ENCODE peak calls at places on chromosomes 2 and 18, in eight cellular contexts. One of them, this sample, is unnamed.

GRCh38 chr2:196219686-196220085 is 48.3 kb upstream of the STK17B start:
- DNase-seq in thoracic aorta: no peak
- DNase-seq in AG09309: no peak
- DNase-seq in right lobe of liver: no peak
- DNase-seq in DND-41: no peak
- DNase-seq in astrocyte: no peak
- DNase-seq in A549: no peak
- DNase-seq in PC-9: no peak
- DNase-seq in this sample: no peak

GRCh38 chr2:9261231-9261883 is 54.7 kb downstream of the ASAP2 start:
- DNase-seq in AG09309: no peak
- DNase-seq in thoracic aorta: no peak
- DNase-seq in DND-41: no peak
- DNase-seq in PC-9: no peak
- DNase-seq in A549: no peak
- DNase-seq in right lobe of liver: no peak
- DNase-seq in astrocyte: no peak
- DNase-seq in this sample: no peak

GRCh38 chr2:65057391-65058052 is 1.3 kb downstream of the CEP68 start:
- DNase-seq in AG09309: no peak
- DNase-seq in PC-9: peak
- DNase-seq in DND-41: peak
- DNase-seq in A549: no peak
- DNase-seq in astrocyte: peak
- DNase-seq in thoracic aorta: no peak
- DNase-seq in right lobe of liver: no peak
- DNase-seq in this sample: peak

GRCh38 chr2:227464851-227465250 is 7.1 kb upstream of the AGFG1 start:
- DNase-seq in AG09309: no peak
- DNase-seq in thoracic aorta: no peak
- DNase-seq in right lobe of liver: no peak
- DNase-seq in PC-9: no peak
- DNase-seq in A549: no peak
- DNase-seq in DND-41: no peak
- DNase-seq in astrocyte: no peak
- DNase-seq in this sample: no peak

GRCh38 chr2:98769784-98770183 is 38.9 kb upstream of the MGAT4A start:
- DNase-seq in DND-41: peak
- DNase-seq in right lobe of liver: no peak
- DNase-seq in AG09309: no peak
- DNase-seq in A549: no peak
- DNase-seq in thoracic aorta: no peak
- DNase-seq in astrocyte: no peak
- DNase-seq in PC-9: no peak
- DNase-seq in this sample: no peak

GRCh38 chr2:120991401-120991800 is 255.7 kb downstream of the GLI2 start:
- DNase-seq in astrocyte: no peak
- DNase-seq in AG09309: no peak
- DNase-seq in A549: no peak
- DNase-seq in thoracic aorta: no peak
- DNase-seq in PC-9: no peak
- DNase-seq in DND-41: no peak
- DNase-seq in right lobe of liver: no peak
- DNase-seq in this sample: no peak

GRCh38 chr2:85956647-85957039 is 67.9 kb upstream of the ST3GAL5 start:
- DNase-seq in thoracic aorta: no peak
- DNase-seq in astrocyte: no peak
- DNase-seq in PC-9: no peak
- DNase-seq in right lobe of liver: no peak
- DNase-seq in A549: no peak
- DNase-seq in DND-41: no peak
- DNase-seq in AG09309: no peak
- DNase-seq in this sample: no peak

GRCh38 chr2:27527182-27527581 is 30.5 kb downstream of the GCKR start:
- DNase-seq in thoracic aorta: no peak
- DNase-seq in AG09309: no peak
- DNase-seq in right lobe of liver: no peak
- DNase-seq in DND-41: no peak
- DNase-seq in astrocyte: peak
- DNase-seq in PC-9: peak
- DNase-seq in A549: no peak
- DNase-seq in this sample: no peak

GRCh38 chr2:55422876-55423275 is 3.2 kb upstream of the CCDC88A start:
- DNase-seq in astrocyte: no peak
- DNase-seq in DND-41: no peak
- DNase-seq in A549: no peak
- DNase-seq in right lobe of liver: no peak
- DNase-seq in thoracic aorta: no peak
- DNase-seq in AG09309: no peak
- DNase-seq in PC-9: no peak
- DNase-seq in this sample: no peak

GRCh38 chr2:173684896-173685485 is 280.2 kb downstream of the SP3 start:
- DNase-seq in thoracic aorta: no peak
- DNase-seq in AG09309: no peak
- DNase-seq in A549: no peak
- DNase-seq in right lobe of liver: no peak
- DNase-seq in PC-9: no peak
- DNase-seq in astrocyte: no peak
- DNase-seq in DND-41: no peak
- DNase-seq in this sample: no peak

GRCh38 chr18:77608807-77609206 is 359.2 kb downstream of the GALR1 start:
- DNase-seq in A549: no peak
- DNase-seq in DND-41: no peak
- DNase-seq in PC-9: no peak
- DNase-seq in astrocyte: no peak
- DNase-seq in thoracic aorta: no peak
- DNase-seq in right lobe of liver: no peak
- DNase-seq in AG09309: no peak
- DNase-seq in this sample: no peak

GRCh38 chr2:224222320-224222719 is 179.6 kb downstream of the FAM124B start:
- DNase-seq in A549: no peak
- DNase-seq in DND-41: no peak
- DNase-seq in astrocyte: no peak
- DNase-seq in PC-9: no peak
- DNase-seq in AG09309: no peak
- DNase-seq in right lobe of liver: no peak
- DNase-seq in thoracic aorta: no peak
- DNase-seq in this sample: no peak

GRCh38 chr2:181468313-181468712 is 11.1 kb downstream of the ITGA4 start:
- DNase-seq in PC-9: no peak
- DNase-seq in right lobe of liver: no peak
- DNase-seq in AG09309: no peak
- DNase-seq in astrocyte: no peak
- DNase-seq in thoracic aorta: no peak
- DNase-seq in A549: no peak
- DNase-seq in DND-41: no peak
- DNase-seq in this sample: no peak

GRCh38 chr2:168120730-168121129 is 126.7 kb downstream of the STK39 start:
- DNase-seq in DND-41: no peak
- DNase-seq in AG09309: no peak
- DNase-seq in right lobe of liver: no peak
- DNase-seq in thoracic aorta: no peak
- DNase-seq in A549: no peak
- DNase-seq in PC-9: no peak
- DNase-seq in astrocyte: no peak
- DNase-seq in this sample: no peak

GRCh38 chr18:62519684-62520083 is 3.1 kb upstream of the ZCCHC2 start:
- DNase-seq in A549: no peak
- DNase-seq in right lobe of liver: no peak
- DNase-seq in DND-41: no peak
- DNase-seq in thoracic aorta: no peak
- DNase-seq in AG09309: no peak
- DNase-seq in PC-9: no peak
- DNase-seq in astrocyte: no peak
- DNase-seq in this sample: no peak

GRCh38 chr2:150339951-150340350 is 147.5 kb downstream of the RND3 start:
- DNase-seq in astrocyte: peak
- DNase-seq in DND-41: no peak
- DNase-seq in AG09309: no peak
- DNase-seq in thoracic aorta: no peak
- DNase-seq in PC-9: no peak
- DNase-seq in A549: no peak
- DNase-seq in right lobe of liver: no peak
- DNase-seq in this sample: no peak

GRCh38 chr18:32730068-32730467 is 42.8 kb downstream of the KLHL14 start:
- DNase-seq in A549: no peak
- DNase-seq in DND-41: no peak
- DNase-seq in AG09309: no peak
- DNase-seq in right lobe of liver: no peak
- DNase-seq in astrocyte: no peak
- DNase-seq in PC-9: no peak
- DNase-seq in thoracic aorta: no peak
- DNase-seq in this sample: no peak

GRCh38 chr2:101307503-101307902 is 998 bp downstream of the RNF149 start:
- DNase-seq in A549: no peak
- DNase-seq in astrocyte: no peak
- DNase-seq in thoracic aorta: no peak
- DNase-seq in DND-41: no peak
- DNase-seq in AG09309: no peak
- DNase-seq in right lobe of liver: no peak
- DNase-seq in PC-9: no peak
- DNase-seq in this sample: no peak

GRCh38 chr2:101307950-101308431 is 510 bp downstream of the RNF149 start:
- DNase-seq in A549: peak
- DNase-seq in AG09309: no peak
- DNase-seq in astrocyte: no peak
- DNase-seq in DND-41: peak
- DNase-seq in thoracic aorta: no peak
- DNase-seq in PC-9: no peak
- DNase-seq in right lobe of liver: peak
- DNase-seq in this sample: no peak

GRCh38 chr2:101310591-101311389 is 2.3 kb upstream of the RNF149 start:
- DNase-seq in astrocyte: no peak
- DNase-seq in AG09309: no peak
- DNase-seq in thoracic aorta: no peak
- DNase-seq in DND-41: no peak
- DNase-seq in PC-9: no peak
- DNase-seq in right lobe of liver: no peak
- DNase-seq in A549: no peak
- DNase-seq in this sample: no peak

GRCh38 chr2:101308432-101309210 is at the start of gene RNF149:
- DNase-seq in astrocyte: peak
- DNase-seq in AG09309: peak
- DNase-seq in PC-9: peak
- DNase-seq in right lobe of liver: peak
- DNase-seq in thoracic aorta: peak
- DNase-seq in DND-41: peak
- DNase-seq in A549: peak
- DNase-seq in this sample: no peak

GRCh38 chr2:101309211-101309700 is 755 bp upstream of the RNF149 start:
- DNase-seq in AG09309: no peak
- DNase-seq in right lobe of liver: no peak
- DNase-seq in thoracic aorta: no peak
- DNase-seq in astrocyte: no peak
- DNase-seq in PC-9: no peak
- DNase-seq in A549: no peak
- DNase-seq in DND-41: no peak
- DNase-seq in this sample: no peak
- H3K4me3 ChIP-seq in AG09309: peak
- H3K4me3 ChIP-seq in right lobe of liver: peak
- H3K4me3 ChIP-seq in thoracic aorta: peak
- H3K4me3 ChIP-seq in astrocyte: peak
- H3K4me3 ChIP-seq in PC-9: peak
- H3K4me3 ChIP-seq in A549: peak
- H3K4me3 ChIP-seq in DND-41: peak
- H3K4me3 ChIP-seq in this sample: peak

DNA sequence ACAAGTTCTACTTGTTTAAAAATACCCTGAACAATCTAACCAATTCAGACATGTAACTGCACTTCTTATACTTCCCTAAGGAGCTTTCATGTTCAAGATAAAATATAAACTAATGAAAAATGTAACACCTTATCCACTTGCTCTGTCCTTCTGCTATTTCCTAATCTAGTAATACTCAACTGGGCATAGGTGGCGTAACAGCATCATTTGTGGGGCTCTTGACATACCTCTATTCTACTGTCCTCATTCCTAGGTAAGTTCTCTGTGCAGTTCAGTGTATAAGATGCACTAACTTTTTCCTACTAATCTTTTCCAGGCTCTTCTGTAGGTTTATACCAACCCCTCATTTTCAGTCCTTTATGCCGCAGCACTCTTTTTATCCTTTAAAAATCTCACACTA is 36.7 kb downstream of the PRKD3 start:
- DNase-seq in right lobe of liver: no peak
- DNase-seq in astrocyte: no peak
- DNase-seq in A549: peak
- DNase-seq in DND-41: no peak
- DNase-seq in thoracic aorta: no peak
- DNase-seq in PC-9: no peak
- DNase-seq in AG09309: no peak
- DNase-seq in this sample: no peak
- TF ChIP-seq CTCF in right lobe of liver: no peak
- TF ChIP-seq CTCF in astrocyte: peak
- TF ChIP-seq CTCF in A549: peak
- TF ChIP-seq CTCF in DND-41: peak
- TF ChIP-seq CTCF in thoracic aorta: no peak
- TF ChIP-seq CTCF in PC-9: peak
- TF ChIP-seq CTCF in AG09309: no peak
- TF ChIP-seq CTCF in this sample: peak

GRCh38 chr2:132668986-132669853 is 785 bp downstream of the LYPD1 start:
- DNase-seq in DND-41: no peak
- DNase-seq in PC-9: no peak
- DNase-seq in thoracic aorta: no peak
- DNase-seq in AG09309: no peak
- DNase-seq in A549: no peak
- DNase-seq in right lobe of liver: peak
- DNase-seq in astrocyte: no peak
- DNase-seq in this sample: no peak

GRCh38 chr2:132670104-132670960 is at the start of gene LYPD1:
- DNase-seq in DND-41: no peak
- DNase-seq in right lobe of liver: peak
- DNase-seq in AG09309: no peak
- DNase-seq in astrocyte: no peak
- DNase-seq in PC-9: peak
- DNase-seq in A549: no peak
- DNase-seq in thoracic aorta: no peak
- DNase-seq in this sample: no peak

GRCh38 chr2:132668189-132668833 is 1.7 kb downstream of the LYPD1 start:
- DNase-seq in DND-41: no peak
- DNase-seq in AG09309: no peak
- DNase-seq in thoracic aorta: no peak
- DNase-seq in A549: peak
- DNase-seq in right lobe of liver: no peak
- DNase-seq in PC-9: no peak
- DNase-seq in astrocyte: peak
- DNase-seq in this sample: no peak

GRCh38 chr2:132670961-132671781 is 1.2 kb upstream of the LYPD1 start:
- DNase-seq in AG09309: peak
- DNase-seq in astrocyte: peak
- DNase-seq in PC-9: peak
- DNase-seq in right lobe of liver: no peak
- DNase-seq in A549: peak
- DNase-seq in thoracic aorta: no peak
- DNase-seq in DND-41: no peak
- DNase-seq in this sample: no peak

GRCh38 chr2:132669854-132670103 is 226 bp downstream of the LYPD1 start:
- DNase-seq in AG09309: no peak
- DNase-seq in PC-9: no peak
- DNase-seq in A549: peak
- DNase-seq in DND-41: no peak
- DNase-seq in astrocyte: no peak
- DNase-seq in right lobe of liver: no peak
- DNase-seq in thoracic aorta: no peak
- DNase-seq in this sample: no peak
- H3K4me3 ChIP-seq in AG09309: peak
- H3K4me3 ChIP-seq in PC-9: peak
- H3K4me3 ChIP-seq in A549: peak
- H3K4me3 ChIP-seq in DND-41: no peak
- H3K4me3 ChIP-seq in astrocyte: peak
- H3K4me3 ChIP-seq in right lobe of liver: peak
- H3K4me3 ChIP-seq in thoracic aorta: peak
- H3K4me3 ChIP-seq in this sample: peak

GRCh38 chr18:68843467-68844089 is 45.7 kb downstream of the CCDC102B start:
- DNase-seq in DND-41: no peak
- DNase-seq in A549: no peak
- DNase-seq in astrocyte: no peak
- DNase-seq in thoracic aorta: no peak
- DNase-seq in PC-9: no peak
- DNase-seq in AG09309: no peak
- DNase-seq in right lobe of liver: no peak
- DNase-seq in this sample: no peak
- TF ChIP-seq CTCF in DND-41: peak
- TF ChIP-seq CTCF in A549: no peak
- TF ChIP-seq CTCF in astrocyte: no peak
- TF ChIP-seq CTCF in thoracic aorta: no peak
- TF ChIP-seq CTCF in PC-9: peak
- TF ChIP-seq CTCF in AG09309: no peak
- TF ChIP-seq CTCF in right lobe of liver: no peak
- TF ChIP-seq CTCF in this sample: peak